ENCODE peak calls at places on chromosomes 1 and 21, in six cellular contexts. V is spleen, U is GM10248, H is transverse colon, Z is BJ, T is vagina. K is an unnamed sample.

GRCh38 chr1:232627645-232628334 is 2.1 kb downstream of the SIPA1L2 start:
- DNase-seq in V (no peak), U (no peak), H (no peak), Z (no peak), T (no peak), K (no peak)

GRCh38 chr1:38041941-38042834 is 4.4 kb downstream of the POU3F1 start:
- DNase-seq in V (no peak), U (no peak), H (no peak), Z (no peak), T (no peak), K (no peak)

GRCh38 chr1:172532700-172533510 is at the start of gene SUCO:
- DNase-seq in V (peak), U (peak), H (peak), Z (peak), T (peak), K (peak)

GRCh38 chr1:98420376-98421097 is 241.0 kb upstream of the SNX7 start:
- DNase-seq in V (no peak), U (no peak), H (no peak), Z (no peak), T (no peak), K (no peak)

GRCh38 chr1:175498002-175498401 is 245.4 kb downstream of the TNR start:
- DNase-seq in V (no peak), U (no peak), H (no peak), Z (no peak), T (no peak), K (no peak)

GRCh38 chr1:229223498-229223897 is 47.4 kb upstream of the RAB4A start:
- DNase-seq in V (no peak), U (no peak), H (no peak), Z (no peak), T (peak), K (no peak)

GRCh38 chr1:165738794-165739193 is 29.9 kb downstream of the TMCO1 start:
- DNase-seq in V (no peak), U (peak), H (no peak), Z (no peak), T (no peak), K (no peak)

GRCh38 chr1:45141247-45142003 is 65.0 kb downstream of the ZSWIM5 start:
- DNase-seq in V (no peak), U (no peak), H (peak), Z (no peak), T (no peak), K (no peak)

GRCh38 chr1:184691719-184692324 is 62.8 kb downstream of the EDEM3 start:
- DNase-seq in V (no peak), U (no peak), H (no peak), Z (peak), T (no peak), K (peak)

GRCh38 chr21:36478941-36479340 is 981 bp downstream of the CLDN14 start:
- DNase-seq in V (peak), U (no peak), H (no peak), Z (no peak), T (no peak), K (no peak)

GRCh38 chr1:89489037-89489729 is 35.4 kb upstream of the LRRC8B start:
- DNase-seq in V (no peak), U (no peak), H (no peak), Z (no peak), T (no peak), K (no peak)

GRCh38 chr1:177780096-177780700 is 189.7 kb downstream of the SEC16B start:
- DNase-seq in V (no peak), U (peak), H (no peak), Z (no peak), T (no peak), K (peak)

GRCh38 chr21:27498025-27498424 is 531.1 kb upstream of the ADAMTS5 start:
- DNase-seq in V (no peak), U (no peak), H (no peak), Z (no peak), T (no peak), K (no peak)

GRCh38 chr1:76059461-76059860 is 15.1 kb upstream of the ST6GALNAC3 start:
- DNase-seq in V (no peak), U (no peak), H (no peak), Z (no peak), T (no peak), K (no peak)

GRCh38 chr21:35520869-35521268 is 471.8 kb upstream of the RUNX1 start:
- DNase-seq in V (no peak), U (no peak), H (no peak), Z (no peak), T (no peak), K (no peak)

GRCh38 chr1:119713039-119713537 is 1.4 kb downstream of the PHGDH start:
- DNase-seq in V (no peak), U (no peak), H (no peak), Z (no peak), T (peak), K (no peak)

GRCh38 chr1:20342294-20343148 is 51.8 kb downstream of the VWA5B1 start:
- DNase-seq in V (peak), U (no peak), H (no peak), Z (no peak), T (no peak), K (no peak)

GRCh38 chr1:50841791-50842387 is 118.2 kb downstream of the FAF1 start:
- DNase-seq in V (no peak), U (no peak), H (no peak), Z (peak), T (no peak), K (peak)

GRCh38 chr1:85465099-85465790 is at the start of gene DDAH1:
- DNase-seq in V (peak), U (peak), H (peak), Z (no peak), T (no peak), K (no peak)

GRCh38 chr1:99370476-99370875 is 106.2 kb downstream of the PLPPR4 start:
- DNase-seq in V (no peak), U (no peak), H (no peak), Z (no peak), T (no peak), K (no peak)

GRCh38 chr1:41486053-41486891 is 1.8 kb upstream of the EDN2 start:
- DNase-seq in V (peak), U (peak), H (no peak), Z (no peak), T (no peak), K (no peak)

GRCh38 chr1:31955917-31956736 is 18.0 kb upstream of the PTP4A2 start:
- DNase-seq in V (peak), U (peak), H (peak), Z (peak), T (no peak), K (peak)

GRCh38 chr21:39183272-39184049 is at the start of gene PSMG1:
- DNase-seq in V (peak), U (peak), H (peak), Z (peak), T (no peak), K (peak)

GRCh38 chr1:213552045-213552444 is 435.7 kb upstream of the PROX1 start:
- DNase-seq in V (no peak), U (no peak), H (no peak), Z (no peak), T (no peak), K (no peak)

GRCh38 chr1:92940541-92940940 is 20.7 kb downstream of the DIPK1A start:
- DNase-seq in V (no peak), U (no peak), H (no peak), Z (peak), T (no peak), K (no peak)

GRCh38 chr1:9294910-9295636 is 2.4 kb downstream of the SPSB1 start:
- DNase-seq in V (no peak), U (peak), H (peak), Z (no peak), T (no peak), K (no peak)

GRCh38 chr1:1040004-1040991 is 20.4 kb downstream of the AGRN start:
- DNase-seq in V (peak), U (peak), H (peak), Z (no peak), T (no peak), K (peak)

GRCh38 chr21:43315244-43316137 is 111.4 kb downstream of the SIK1 start:
- DNase-seq in V (no peak), U (no peak), H (no peak), Z (no peak), T (no peak), K (no peak)
- TF ChIP-seq CTCF in V (peak), U (peak), H (no peak), Z (peak), T (no peak), K (peak)

GRCh38 chr1:36752431-36752830 is 269.7 kb upstream of the CSF3R start:
- DNase-seq in V (peak), U (no peak), H (no peak), Z (no peak), T (no peak), K (no peak)
- TF ChIP-seq CTCF in V (no peak), U (no peak), H (no peak), Z (no peak), T (no peak), K (no peak)

DNA sequence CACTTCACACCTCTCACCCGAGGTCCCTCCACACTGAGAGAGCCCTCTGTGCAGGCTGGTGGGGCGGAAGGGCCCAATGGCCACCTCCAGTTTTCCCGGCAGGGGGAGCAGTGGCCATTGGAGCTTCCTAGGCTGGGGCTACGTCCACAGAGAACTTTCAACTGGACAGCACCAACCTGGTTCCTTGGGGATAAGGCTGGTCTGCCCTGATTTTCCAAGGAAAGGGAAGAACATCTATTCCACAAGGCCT is 20.3 kb upstream of the LAPTM5 start:
- DNase-seq in V (no peak), U (no peak), H (no peak), Z (no peak), T (no peak), K (no peak)
- TF ChIP-seq CTCF in V (no peak), U (no peak), H (no peak), Z (peak), T (no peak), K (peak)

DNA sequence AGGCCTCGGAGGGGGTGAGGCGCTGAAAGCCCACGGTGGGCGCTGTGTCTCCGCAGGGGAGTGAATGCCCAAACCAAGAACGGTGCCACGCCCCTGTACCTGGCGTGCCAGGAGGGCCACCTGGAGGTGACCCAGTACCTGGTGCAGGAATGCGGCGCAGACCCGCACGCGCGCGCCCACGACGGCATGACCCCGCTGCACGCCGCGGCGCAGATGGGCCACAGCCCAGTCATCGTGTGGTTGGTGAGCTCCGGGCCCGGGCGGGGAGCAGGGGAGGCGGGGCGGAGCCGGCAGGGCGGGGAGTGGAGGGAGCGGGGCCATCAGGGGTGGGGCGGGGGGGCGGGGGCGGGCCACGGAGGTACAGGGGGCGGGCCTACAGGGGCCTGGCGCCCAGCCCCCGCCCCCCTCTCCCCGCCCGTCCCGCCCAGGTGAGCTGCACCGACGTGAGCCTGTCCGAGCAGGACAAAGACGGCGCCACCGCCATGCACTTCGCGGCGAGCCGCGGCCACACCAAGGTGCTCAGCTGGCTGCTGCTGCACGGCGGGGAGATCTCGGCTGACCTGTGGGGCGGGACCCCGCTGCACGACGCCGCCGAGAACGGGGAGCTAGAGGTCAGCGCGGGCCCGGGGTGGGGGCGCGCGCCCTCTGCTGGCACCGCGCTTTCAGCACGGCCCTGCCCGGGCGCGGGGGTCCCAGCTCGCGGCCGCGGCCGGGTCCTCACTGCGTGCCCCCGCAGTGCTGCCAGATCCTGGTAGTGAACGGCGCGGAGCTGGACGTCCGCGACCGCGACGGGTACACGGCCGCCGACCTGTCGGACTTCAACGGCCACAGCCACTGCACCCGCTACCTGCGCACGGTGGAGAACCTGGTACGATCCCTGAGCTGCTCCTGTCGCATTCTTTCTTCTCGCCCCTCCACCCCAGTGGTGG is 15.9 kb downstream of the ESPN start:
- DNase-seq in V (peak), U (peak), H (peak), Z (no peak), T (no peak), K (no peak)
- TF ChIP-seq CTCF in V (peak), U (peak), H (peak), Z (no peak), T (no peak), K (peak)